ENCODE peak calls at places on chromosomes 6 and 20, in four cellular contexts. R is pancreas, T is epithelial cell of esophagus, P is endothelial cell. G is an unnamed sample.

GRCh38 chr20:54207743-54208491 is at the start of gene PFDN4:
- DNase-seq in R (peak), T (peak), P (peak), G (peak)

GRCh38 chr6:168369776-168370175 is 50.2 kb upstream of the DACT2 start:
- DNase-seq in R (no peak), T (no peak), P (no peak), G (no peak)

GRCh38 chr20:39089029-39089428 is 126.9 kb downstream of the DHX35 start:
- DNase-seq in R (no peak), T (no peak), P (no peak), G (no peak)

GRCh38 chr20:59400666-59401065 is 100.3 kb downstream of the EDN3 start:
- DNase-seq in R (no peak), T (no peak), P (no peak), G (no peak)

GRCh38 chr6:81894286-81894685 is 141.8 kb upstream of the TENT5A start:
- DNase-seq in R (no peak), T (no peak), P (no peak), G (no peak)

GRCh38 chr6:114312931-114313330 is 29.9 kb downstream of the HS3ST5 start:
- DNase-seq in R (no peak), T (no peak), P (no peak), G (no peak)

GRCh38 chr6:99434702-99435530 is 9.8 kb upstream of the PNISR start:
- DNase-seq in R (no peak), T (peak), P (no peak), G (peak)

GRCh38 chr6:28772480-28773381 is 151.1 kb downstream of the TRIM27 start:
- DNase-seq in R (no peak), T (peak), P (no peak), G (no peak)

GRCh38 chr6:40996591-40997247 is 42.3 kb downstream of the UNC5CL start:
- DNase-seq in R (peak), T (no peak), P (peak), G (no peak)

GRCh38 chr6:125120054-125120590 is 33.5 kb upstream of the TPD52L1 start:
- DNase-seq in R (no peak), T (no peak), P (no peak), G (no peak)

GRCh38 chr6:134035823-134036296 is 16.6 kb downstream of the SLC2A12 start:
- DNase-seq in R (no peak), T (peak), P (no peak), G (no peak)

GRCh38 chr6:16236648-16237199 is 1.7 kb upstream of the GMPR start:
- DNase-seq in R (no peak), T (no peak), P (no peak), G (peak)

GRCh38 chr6:137102851-137103492 is 58.2 kb upstream of the IL20RA start:
- DNase-seq in R (no peak), T (no peak), P (no peak), G (peak)
- TF ChIP-seq CTCF in R (no peak), T (no peak), P (no peak), G (no peak)

GRCh38 chr6:127515794-127516675 is 3.1 kb downstream of the MTCL3 start:
- DNase-seq in R (peak), T (peak), P (peak), G (peak)
- TF ChIP-seq CTCF in R (no peak), T (no peak), P (no peak), G (peak)

DNA sequence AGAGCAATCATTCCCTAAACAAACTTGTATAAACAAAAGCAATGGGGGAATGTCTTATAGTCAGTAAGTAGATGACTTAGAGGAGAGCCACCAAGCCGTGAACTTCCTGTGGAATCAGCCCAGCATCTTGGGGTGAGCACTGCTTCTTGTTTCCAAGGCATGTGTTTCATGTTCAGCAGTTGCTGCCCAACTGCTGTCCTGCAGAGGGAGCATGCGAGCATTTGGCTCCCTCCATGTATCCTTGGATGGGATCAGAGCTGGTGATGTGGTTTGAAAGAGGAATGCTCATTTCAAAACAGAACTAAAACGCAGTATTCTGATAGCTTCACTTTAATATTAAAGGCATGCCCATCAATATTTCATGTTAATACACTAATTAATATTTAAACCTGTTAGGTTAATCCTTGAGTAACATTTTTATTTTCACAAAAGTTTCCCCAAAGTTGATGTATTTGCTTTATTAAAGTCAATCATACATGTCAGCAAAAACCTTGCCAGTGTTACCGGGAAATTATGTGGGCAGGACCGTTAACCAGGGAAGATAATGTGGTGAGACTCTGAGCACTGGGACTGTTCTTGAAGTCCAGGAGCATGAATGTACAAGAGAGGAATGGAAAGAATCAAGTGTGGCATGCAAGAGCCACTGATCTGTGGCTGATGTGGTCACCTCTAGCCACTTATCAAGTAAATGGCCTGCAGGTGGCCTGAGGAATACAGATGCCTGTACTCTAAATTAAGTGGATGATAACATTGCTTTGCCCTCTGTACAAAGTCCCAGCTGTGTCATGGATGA is 172.2 kb upstream of the GGTLC1 start:
- DNase-seq in R (peak), T (peak), P (peak), G (no peak)
- TF ChIP-seq CTCF in R (peak), T (peak), P (peak), G (peak)

GRCh38 chr20:5788385-5788895 is 38.2 kb downstream of the SHLD1 start:
- DNase-seq in R (peak), T (peak), P (peak), G (peak)
- TF ChIP-seq CTCF in R (peak), T (peak), P (peak), G (peak)

DNA sequence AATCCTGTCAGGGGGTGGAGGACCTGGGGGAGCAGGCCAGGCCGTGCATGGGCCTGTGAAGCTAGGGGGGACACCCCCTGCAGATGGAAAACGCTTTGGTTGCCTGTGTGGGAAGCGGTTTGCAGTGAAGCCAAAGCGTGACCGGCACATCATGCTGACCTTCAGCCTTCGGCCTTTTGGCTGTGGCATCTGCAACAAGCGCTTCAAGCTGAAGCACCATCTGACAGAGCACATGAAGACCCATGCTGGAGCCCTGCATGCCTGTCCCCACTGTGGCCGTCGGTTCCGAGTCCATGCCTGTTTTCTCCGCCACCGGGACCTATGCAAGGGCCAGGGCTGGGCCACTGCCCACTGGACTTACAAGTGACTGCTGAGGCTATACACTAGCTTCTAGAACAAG is 1.8 kb downstream of the ZBTB9 start:
- DNase-seq in R (no peak), T (no peak), P (no peak), G (no peak)
- TF ChIP-seq CTCF in R (no peak), T (no peak), P (no peak), G (no peak)